ENCODE peak calls at places on chromosomes 5 and 9, in six cellular contexts. J is stimulated activated CD4-positive, alpha-beta T cell treated with anti-CD3 and anti-CD28 coated beads, TNF-alpha, amount 100 ng/mL, for 1 hour; F is GDM1; C is left ventricle myocardium superior; Y is GM23248; K is stimulated activated CD8-positive, alpha-beta memory T cell treated with anti-CD3 and anti-CD28 coated beads, Interleukin-7, amount 100 ng/mL, for 4 hours. Q is an unnamed sample.

GRCh38 chr5:95959964-95960801 is 1.5 kb downstream of the ELL2 start:
- DNase-seq in C (no peak), Y (peak; percentile 59), F (no peak), K (no peak), J (no peak), Q (no peak)

GRCh38 chr5:15002791-15003190 is 131.2 kb upstream of the ANKH start:
- DNase-seq in F (no peak), J (no peak), C (no peak), Y (peak; percentile 36), K (no peak), Q (no peak)

GRCh38 chr5:29697786-29698414 is 1495.6 kb upstream of the CDH6 start:
- DNase-seq in Y (no peak), K (no peak), J (no peak), C (no peak), F (peak; percentile 7), Q (no peak)

GRCh38 chr5:65871182-65871581 is 55.2 kb upstream of the ERBIN start:
- DNase-seq in F (no peak), K (no peak), J (no peak), C (no peak), Y (peak; percentile 82), Q (no peak)

GRCh38 chr5:178606269-178606668 is 16.1 kb upstream of the COL23A1 start:
- DNase-seq in K (no peak), C (no peak), F (no peak), Y (no peak), J (no peak), Q (no peak)

GRCh38 chr5:154461531-154461930 is 15.7 kb downstream of the SAP30L start:
- DNase-seq in Y (peak; percentile 70), J (no peak), K (no peak), F (no peak), C (no peak), Q (no peak)

GRCh38 chr5:152593388-152593787 is 188.3 kb upstream of the NMUR2 start:
- DNase-seq in F (no peak), J (no peak), K (no peak), Y (no peak), C (no peak), Q (no peak)

GRCh38 chr5:138696501-138696900 is 56.7 kb upstream of the CTNNA1 start:
- DNase-seq in J (no peak), C (no peak), Y (peak; percentile 71), F (no peak), K (no peak), Q (no peak)

GRCh38 chr5:63603996-63604395 is 358.2 kb downstream of the HTR1A start:
- DNase-seq in Y (no peak), J (no peak), F (no peak), C (no peak), K (no peak), Q (no peak)

GRCh38 chr9:76926324-76926731 is 20.4 kb upstream of the PRUNE2 start:
- DNase-seq in F (no peak), K (no peak), J (no peak), C (no peak), Y (peak; percentile 96), Q (no peak)

GRCh38 chr5:149273950-149274349 is 2.3 kb downstream of the AFAP1L1 start:
- DNase-seq in K (no peak), F (no peak), Y (no peak), J (no peak), C (no peak), Q (no peak)

GRCh38 chr5:31639488-31640011 is 619 bp downstream of the PDZD2 start:
- DNase-seq in F (no peak), C (no peak), K (no peak), Y (no peak), J (peak; percentile 2), Q (no peak)

GRCh38 chr9:35029852-35030251 is 40.3 kb downstream of the DNAJB5 start:
- DNase-seq in K (no peak), J (no peak), F (no peak), C (no peak), Y (no peak), Q (no peak)

GRCh38 chr9:134210908-134211810 is 46.8 kb upstream of the RNU6ATAC start:
- DNase-seq in K (no peak), Y (no peak), J (no peak), C (peak; percentile 58), F (no peak), Q (no peak)

GRCh38 chr9:122059214-122059978 is 33.7 kb downstream of the TTLL11 start:
- DNase-seq in F (no peak), C (no peak), J (no peak), K (no peak), Y (no peak), Q (no peak)

GRCh38 chr9:69045821-69046220 is 10.3 kb downstream of the FXN start:
- DNase-seq in C (no peak), Y (no peak), K (no peak), J (no peak), F (no peak), Q (no peak)

GRCh38 chr5:15787676-15788075 is 287.7 kb downstream of the FBXL7 start:
- DNase-seq in J (no peak), F (no peak), Y (no peak), C (no peak), K (no peak), Q (no peak)

Q was measured in T-helper 1 cell.